ENCODE peak calls at places on chromosome 3, in four cellular contexts. A, I, E and R are unnamed samples.

GRCh38 chr3:62703423-62704167 is 171.6 kb downstream of the CADPS start:
- DNase-seq in A (no peak), I (no peak), E (no peak), R (no peak)

GRCh38 chr3:146375214-146375613 is 94.1 kb downstream of the PLSCR2 start:
- DNase-seq in A (no peak), I (no peak), E (no peak), R (no peak)

GRCh38 chr3:111690242-111690641 is 95.1 kb upstream of the ZBED2 start:
- DNase-seq in A (no peak), I (no peak), E (no peak), R (no peak)

GRCh38 chr3:31743690-31744089 is 211.0 kb downstream of the STT3B start:
- DNase-seq in A (no peak), I (no peak), E (no peak), R (no peak)

GRCh38 chr3:188220097-188220788 is 66.3 kb downstream of the LPP start:
- DNase-seq in A (no peak), I (no peak), E (no peak), R (no peak)

GRCh38 chr3:49032646-49033304 is 3.6 kb upstream of the IMPDH2 start:
- DNase-seq in A (no peak), I (no peak), E (no peak), R (no peak)

GRCh38 chr3:183120538-183121215 is 21.4 kb upstream of the MCCC1 start:
- DNase-seq in A (no peak), I (no peak), E (no peak), R (no peak)

GRCh38 chr3:123809597-123809996 is 74.5 kb downstream of the MYLK start:
- DNase-seq in A (no peak), I (no peak), E (no peak), R (no peak)

GRCh38 chr3:184336484-184337230 is 743 bp upstream of the FAM131A start:
- DNase-seq in A (no peak), I (no peak), E (peak; percentile 60), R (peak; percentile 26)

GRCh38 chr3:49967307-49967706 is 27.4 kb downstream of the RBM6 start:
- DNase-seq in A (no peak), I (no peak), E (no peak), R (peak; percentile 10)

GRCh38 chr3:114841515-114841914 is 305.6 kb downstream of the ZBTB20 start:
- DNase-seq in A (no peak), I (no peak), E (no peak), R (no peak)

GRCh38 chr3:10391391-10391790 is 70.5 kb upstream of the SEC13 start:
- DNase-seq in A (no peak), I (no peak), E (no peak), R (no peak)

GRCh38 chr3:10387881-10388621 is 67.1 kb upstream of the SEC13 start:
- DNase-seq in A (no peak), I (no peak), E (no peak), R (no peak)

GRCh38 chr3:10390641-10391373 is 69.9 kb upstream of the SEC13 start:
- DNase-seq in A (no peak), I (no peak), E (no peak), R (no peak)

GRCh38 chr3:10389995-10390394 is 69.1 kb upstream of the SEC13 start:
- DNase-seq in A (no peak), I (no peak), E (no peak), R (no peak)

GRCh38 chr3:10389341-10389740 is 68.4 kb upstream of the SEC13 start:
- DNase-seq in A (no peak), I (no peak), E (no peak), R (no peak)
- H3K4me3 ChIP-seq in A (no peak overlapping the region), I (no peak overlapping the region), E (no peak overlapping the region), R (no peak overlapping the region)

GRCh38 chr3:157529751-157530150 is 26.5 kb upstream of the VEPH1 start:
- DNase-seq in A (no peak), I (no peak), E (no peak), R (no peak)

GRCh38 chr3:157530637-157531300 is 27.6 kb upstream of the VEPH1 start:
- DNase-seq in A (no peak), I (no peak), E (no peak), R (no peak)

GRCh38 chr3:157529085-157529484 is 25.9 kb upstream of the VEPH1 start:
- DNase-seq in A (no peak), I (no peak), E (no peak), R (no peak)

GRCh38 chr3:157526036-157526435 is 22.8 kb upstream of the VEPH1 start:
- DNase-seq in A (no peak), I (no peak), E (no peak), R (no peak)

DNA sequence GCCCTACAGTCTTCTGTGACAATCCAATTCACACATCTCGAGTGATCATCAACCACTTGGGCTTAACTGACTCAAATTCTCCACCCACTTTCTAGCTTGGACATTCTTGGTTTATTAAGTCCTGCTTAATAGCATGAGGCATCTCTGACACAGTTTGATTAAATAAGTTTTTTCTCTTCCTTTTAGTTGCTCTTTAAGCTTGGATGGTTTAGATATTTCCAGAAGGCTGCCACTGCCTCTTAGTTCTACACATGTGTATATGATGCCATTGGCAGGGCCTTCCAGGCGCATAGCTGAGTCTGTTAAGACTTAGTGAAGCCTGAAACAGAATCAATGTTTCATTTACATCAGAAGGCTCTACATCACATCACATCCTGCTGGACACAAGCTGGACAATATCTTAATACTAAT is 24.3 kb upstream of the VEPH1 start:
- DNase-seq in A (no peak), I (no peak), E (no peak), R (no peak)
- H3K27ac ChIP-seq in A (no peak overlapping the region), I (no peak overlapping the region), E (no peak overlapping the region), R (no peak overlapping the region)

GRCh38 chr3:7684193-7684592 is 817.4 kb upstream of the LMCD1 start:
- DNase-seq in A (no peak), I (no peak), E (no peak), R (peak; percentile 23)

GRCh38 chr3:7683431-7683830 is 818.2 kb upstream of the LMCD1 start:
- DNase-seq in A (no peak), I (no peak), E (no peak), R (no peak)

GRCh38 chr3:7687428-7688147 is 814.0 kb upstream of the LMCD1 start:
- DNase-seq in A (no peak), I (no peak), E (no peak), R (no peak)

GRCh38 chr3:7682822-7683229 is 818.8 kb upstream of the LMCD1 start:
- DNase-seq in A (peak; percentile 12), I (no peak), E (no peak), R (peak; percentile 54)
- H3K4me3 ChIP-seq in A (no peak overlapping the region), I (no peak overlapping the region), E (no peak overlapping the region), R (no peak overlapping the region)

GRCh38 chr3:12756185-12756584 is 2.9 kb downstream of the TMEM40 start:
- DNase-seq in A (no peak), I (no peak), E (no peak), R (no peak)
- H3K27ac ChIP-seq in A (no peak overlapping the region), I (no peak overlapping the region), E (no peak overlapping the region), R (no peak overlapping the region)

GRCh38 chr3:126184465-126185000 is 4.1 kb upstream of the ALDH1L1 start:
- DNase-seq in A (no peak), I (no peak), E (no peak), R (no peak)

GRCh38 chr3:126181398-126181725 is 976 bp upstream of the ALDH1L1 start:
- DNase-seq in A (no peak), I (no peak), E (no peak), R (no peak)

GRCh38 chr3:126180477-126181397 is at the start of gene ALDH1L1:
- DNase-seq in A (peak; percentile 95), I (no peak), E (peak; percentile 57), R (no peak)

GRCh38 chr3:126179825-126180476 is 435 bp downstream of the ALDH1L1 start:
- DNase-seq in A (peak; percentile 81), I (no peak), E (peak; percentile 26), R (no peak)
- H3K4me3 ChIP-seq in A (peak overlapping the region; percentile 36), I (no peak overlapping the region), E (peak overlapping the region; percentile 51), R (no peak overlapping the region)

DNA sequence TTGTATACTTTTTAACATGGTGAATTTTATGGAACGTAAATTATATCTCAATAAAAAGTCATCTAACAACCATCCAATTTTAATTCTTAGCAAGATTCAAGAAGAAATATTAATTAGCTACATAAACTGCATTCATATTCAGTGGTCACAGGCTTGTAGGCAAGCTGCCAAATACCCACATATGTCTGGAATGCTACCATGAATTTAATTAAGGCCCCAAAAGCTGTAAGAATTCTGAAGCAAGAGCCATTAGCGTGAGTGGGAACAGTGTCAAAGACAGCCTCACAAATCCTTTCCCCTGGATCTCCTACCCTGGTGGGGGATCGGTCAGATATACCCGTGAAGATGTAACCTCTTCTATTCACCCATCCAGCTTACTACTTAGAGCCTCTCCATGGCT is 39.9 kb downstream of the ATG7 start:
- DNase-seq in A (no peak), I (no peak), E (no peak), R (no peak)
- H3K27ac ChIP-seq in A (no peak overlapping the region), I (no peak overlapping the region), E (no peak overlapping the region), R (no peak overlapping the region)

DNA sequence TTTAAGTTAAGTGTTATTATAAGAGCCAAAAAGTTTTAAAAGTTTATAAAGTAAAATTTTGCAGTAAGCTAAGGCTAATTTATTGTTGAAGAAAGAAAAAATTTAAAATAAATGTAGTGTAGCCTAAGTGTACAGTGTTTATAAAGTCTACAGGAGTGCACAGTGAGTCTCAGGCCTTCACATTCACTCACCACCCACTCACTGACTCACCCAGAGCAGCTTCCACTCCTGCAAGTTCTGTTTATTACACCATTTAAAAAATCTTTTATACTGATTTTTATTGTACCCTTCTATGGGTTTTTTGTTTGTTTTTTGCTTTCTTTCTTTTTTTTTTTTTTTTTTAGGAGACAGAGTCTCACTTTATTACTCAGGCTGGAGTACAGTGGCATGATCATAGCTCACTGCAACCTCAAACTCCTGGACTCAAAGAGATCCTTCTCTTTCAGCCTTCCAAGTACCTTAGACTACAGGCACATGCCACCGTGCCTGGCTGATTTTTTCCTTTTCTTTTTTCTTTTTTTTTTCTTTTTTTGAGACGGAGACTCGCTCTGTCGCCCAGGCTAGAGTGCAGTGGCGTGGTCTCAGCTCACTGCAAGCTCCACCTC is 25.9 kb downstream of the CSTA start:
- DNase-seq in A (no peak), I (no peak), E (peak; percentile 46), R (no peak)
- H3K4me3 ChIP-seq in A (no peak overlapping the region), I (no peak overlapping the region), E (no peak overlapping the region), R (no peak overlapping the region)

GRCh38 chr3:42659451-42660130 is 6.1 kb downstream of the ZBTB47 start:
- DNase-seq in A (no peak), I (no peak), E (no peak), R (no peak)
- H3K27ac ChIP-seq in A (no peak overlapping the region), I (no peak overlapping the region), E (no peak overlapping the region), R (no peak overlapping the region)

DNA sequence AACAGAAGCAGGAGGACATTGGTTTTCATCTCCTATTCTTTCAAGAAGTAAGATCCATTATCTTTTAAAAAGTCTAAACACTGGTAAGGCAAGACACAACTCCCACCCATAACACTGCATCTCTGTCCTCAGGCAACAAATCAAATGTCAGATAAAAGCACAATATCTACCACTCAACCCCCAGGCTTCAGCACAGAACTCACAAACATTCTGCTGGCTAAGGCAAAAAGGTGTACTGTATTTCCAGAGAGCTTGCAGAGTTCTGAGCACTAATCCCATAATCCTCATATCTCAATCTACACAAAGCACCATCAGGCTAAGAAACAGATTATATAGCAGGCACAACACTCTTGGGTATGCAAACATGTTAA is 20.9 kb downstream of the RAF1 start:
- DNase-seq in A (no peak), I (no peak), E (no peak), R (no peak)
- H3K4me3 ChIP-seq in A (no peak overlapping the region), I (no peak overlapping the region), E (no peak overlapping the region), R (no peak overlapping the region)

GRCh38 chr3:141216975-141217374 is 14.7 kb upstream of the PXYLP1 start:
- DNase-seq in A (no peak), I (no peak), E (no peak), R (no peak)
- H3K27ac ChIP-seq in A (no peak overlapping the region), I (no peak overlapping the region), E (no peak overlapping the region), R (no peak overlapping the region)